ENCODE peak calls at places on chromosomes 2 and 18, in ten cellular contexts. One of them, this sample, is unnamed.

GRCh38 chr2:112075490-112076260 is 20.6 kb downstream of the TMEM87B start:
- DNase-seq in tibial nerve: no peak
- DNase-seq in A549: no peak
- DNase-seq in SK-N-SH: no peak
- DNase-seq in transverse colon: no peak
- DNase-seq in ovary: no peak
- DNase-seq in K562: no peak
- DNase-seq in sigmoid colon: no peak
- DNase-seq in HepG2: no peak
- DNase-seq in H1: no peak
- DNase-seq in this sample: no peak

GRCh38 chr2:240125749-240126148 is 10.4 kb downstream of the COPS9 start:
- DNase-seq in tibial nerve: no peak
- DNase-seq in A549: no peak
- DNase-seq in SK-N-SH: no peak
- DNase-seq in transverse colon: no peak
- DNase-seq in ovary: peak; percentile 9
- DNase-seq in K562: no peak
- DNase-seq in sigmoid colon: no peak
- DNase-seq in HepG2: no peak
- DNase-seq in H1: no peak
- DNase-seq in this sample: peak; percentile 8

GRCh38 chr2:38626326-38627031 is 23.8 kb upstream of the HNRNPLL start:
- DNase-seq in tibial nerve: no peak
- DNase-seq in A549: no peak
- DNase-seq in SK-N-SH: no peak
- DNase-seq in transverse colon: no peak
- DNase-seq in ovary: no peak
- DNase-seq in K562: no peak
- DNase-seq in sigmoid colon: no peak
- DNase-seq in HepG2: no peak
- DNase-seq in H1: no peak
- DNase-seq in this sample: no peak

GRCh38 chr2:217105733-217106649 is 246.1 kb upstream of the TNP1 start:
- DNase-seq in tibial nerve: no peak
- DNase-seq in A549: peak; percentile 43
- DNase-seq in SK-N-SH: no peak
- DNase-seq in transverse colon: no peak
- DNase-seq in ovary: no peak
- DNase-seq in K562: peak; percentile 18
- DNase-seq in sigmoid colon: no peak
- DNase-seq in HepG2: no peak
- DNase-seq in H1: no peak
- DNase-seq in this sample: no peak

GRCh38 chr18:7617738-7618422 is 50.8 kb downstream of the PTPRM start:
- DNase-seq in tibial nerve: peak; percentile 65
- DNase-seq in A549: no peak
- DNase-seq in SK-N-SH: no peak
- DNase-seq in transverse colon: peak; percentile 41
- DNase-seq in ovary: no peak
- DNase-seq in K562: no peak
- DNase-seq in sigmoid colon: peak; percentile 82
- DNase-seq in HepG2: no peak
- DNase-seq in H1: no peak
- DNase-seq in this sample: peak; percentile 78

GRCh38 chr2:163737563-163737962 is 1.8 kb upstream of the FIGN start:
- DNase-seq in tibial nerve: no peak
- DNase-seq in A549: no peak
- DNase-seq in SK-N-SH: no peak
- DNase-seq in transverse colon: no peak
- DNase-seq in ovary: no peak
- DNase-seq in K562: no peak
- DNase-seq in sigmoid colon: no peak
- DNase-seq in HepG2: no peak
- DNase-seq in H1: no peak
- DNase-seq in this sample: no peak

GRCh38 chr2:207939342-207940108 is 85.8 kb downstream of the PLEKHM3 start:
- DNase-seq in tibial nerve: no peak
- DNase-seq in A549: no peak
- DNase-seq in SK-N-SH: no peak
- DNase-seq in transverse colon: peak; percentile 78
- DNase-seq in ovary: no peak
- DNase-seq in K562: no peak
- DNase-seq in sigmoid colon: no peak
- DNase-seq in HepG2: no peak
- DNase-seq in H1: no peak
- DNase-seq in this sample: no peak

GRCh38 chr18:13703899-13704298 is 22.5 kb downstream of the FAM210A start:
- DNase-seq in tibial nerve: no peak
- DNase-seq in A549: no peak
- DNase-seq in SK-N-SH: no peak
- DNase-seq in transverse colon: no peak
- DNase-seq in ovary: no peak
- DNase-seq in K562: no peak
- DNase-seq in sigmoid colon: no peak
- DNase-seq in HepG2: peak; percentile 13
- DNase-seq in H1: no peak
- DNase-seq in this sample: no peak

GRCh38 chr18:59736061-59736460 is 38.8 kb upstream of the CCBE1 start:
- DNase-seq in tibial nerve: no peak
- DNase-seq in A549: no peak
- DNase-seq in SK-N-SH: no peak
- DNase-seq in transverse colon: no peak
- DNase-seq in ovary: no peak
- DNase-seq in K562: no peak
- DNase-seq in sigmoid colon: no peak
- DNase-seq in HepG2: no peak
- DNase-seq in H1: no peak
- DNase-seq in this sample: no peak

GRCh38 chr18:39053569-39053968 is 1488.0 kb upstream of the CELF4 start:
- DNase-seq in tibial nerve: no peak
- DNase-seq in A549: no peak
- DNase-seq in SK-N-SH: peak; percentile 13
- DNase-seq in transverse colon: no peak
- DNase-seq in ovary: no peak
- DNase-seq in K562: no peak
- DNase-seq in sigmoid colon: no peak
- DNase-seq in HepG2: no peak
- DNase-seq in H1: no peak
- DNase-seq in this sample: no peak

GRCh38 chr18:75977069-75977468 is 518.0 kb downstream of the ZNF516 start:
- DNase-seq in tibial nerve: no peak
- DNase-seq in A549: no peak
- DNase-seq in SK-N-SH: no peak
- DNase-seq in transverse colon: no peak
- DNase-seq in ovary: no peak
- DNase-seq in K562: no peak
- DNase-seq in sigmoid colon: no peak
- DNase-seq in HepG2: no peak
- DNase-seq in H1: no peak
- DNase-seq in this sample: no peak

GRCh38 chr18:34117319-34117718 is 107.4 kb downstream of the NOL4 start:
- DNase-seq in tibial nerve: no peak
- DNase-seq in A549: no peak
- DNase-seq in SK-N-SH: peak; percentile 36
- DNase-seq in transverse colon: no peak
- DNase-seq in ovary: no peak
- DNase-seq in K562: no peak
- DNase-seq in sigmoid colon: no peak
- DNase-seq in HepG2: no peak
- DNase-seq in H1: no peak
- DNase-seq in this sample: no peak

GRCh38 chr2:209368924-209369323 is 54.9 kb upstream of the MAP2 start:
- DNase-seq in tibial nerve: no peak
- DNase-seq in A549: peak; percentile 39
- DNase-seq in SK-N-SH: no peak
- DNase-seq in transverse colon: peak; percentile 48
- DNase-seq in ovary: no peak
- DNase-seq in K562: no peak
- DNase-seq in sigmoid colon: no peak
- DNase-seq in HepG2: peak; percentile 54
- DNase-seq in H1: no peak
- DNase-seq in this sample: peak; percentile 74

GRCh38 chr18:31686572-31686971 is 2.2 kb upstream of the B4GALT6 start:
- DNase-seq in tibial nerve: no peak
- DNase-seq in A549: no peak
- DNase-seq in SK-N-SH: no peak
- DNase-seq in transverse colon: no peak
- DNase-seq in ovary: no peak
- DNase-seq in K562: no peak
- DNase-seq in sigmoid colon: no peak
- DNase-seq in HepG2: no peak
- DNase-seq in H1: no peak
- DNase-seq in this sample: no peak

GRCh38 chr2:119649364-119649917 is 29.6 kb upstream of the TMEM177 start:
- DNase-seq in tibial nerve: no peak
- DNase-seq in A549: no peak
- DNase-seq in SK-N-SH: no peak
- DNase-seq in transverse colon: no peak
- DNase-seq in ovary: no peak
- DNase-seq in K562: no peak
- DNase-seq in sigmoid colon: no peak
- DNase-seq in HepG2: no peak
- DNase-seq in H1: no peak
- DNase-seq in this sample: no peak

GRCh38 chr2:143524001-143524608 is 394.9 kb downstream of the ARHGAP15 start:
- DNase-seq in tibial nerve: no peak
- DNase-seq in A549: no peak
- DNase-seq in SK-N-SH: no peak
- DNase-seq in transverse colon: no peak
- DNase-seq in ovary: no peak
- DNase-seq in K562: no peak
- DNase-seq in sigmoid colon: no peak
- DNase-seq in HepG2: no peak
- DNase-seq in H1: no peak
- DNase-seq in this sample: no peak

GRCh38 chr18:3924455-3924854 is 474.5 kb downstream of the TGIF1 start:
- DNase-seq in tibial nerve: no peak
- DNase-seq in A549: no peak
- DNase-seq in SK-N-SH: no peak
- DNase-seq in transverse colon: no peak
- DNase-seq in ovary: no peak
- DNase-seq in K562: no peak
- DNase-seq in sigmoid colon: no peak
- DNase-seq in HepG2: no peak
- DNase-seq in H1: no peak
- DNase-seq in this sample: no peak

GRCh38 chr18:76689646-76690264 is 132.6 kb upstream of the ZNF236 start:
- DNase-seq in tibial nerve: no peak
- DNase-seq in A549: no peak
- DNase-seq in SK-N-SH: no peak
- DNase-seq in transverse colon: no peak
- DNase-seq in ovary: no peak
- DNase-seq in K562: no peak
- DNase-seq in sigmoid colon: peak; percentile 4
- DNase-seq in HepG2: no peak
- DNase-seq in H1: no peak
- DNase-seq in this sample: no peak

GRCh38 chr2:237508361-237508760 is 21.3 kb downstream of the MLPH start:
- DNase-seq in tibial nerve: no peak
- DNase-seq in A549: no peak
- DNase-seq in SK-N-SH: no peak
- DNase-seq in transverse colon: no peak
- DNase-seq in ovary: no peak
- DNase-seq in K562: no peak
- DNase-seq in sigmoid colon: no peak
- DNase-seq in HepG2: no peak
- DNase-seq in H1: no peak
- DNase-seq in this sample: no peak
- H3K27ac ChIP-seq in tibial nerve: no peak overlapping the region
- H3K27ac ChIP-seq in A549: peak overlapping the region; percentile 98
- H3K27ac ChIP-seq in SK-N-SH: no peak overlapping the region
- H3K27ac ChIP-seq in transverse colon: no peak overlapping the region
- H3K27ac ChIP-seq in ovary: no peak overlapping the region
- H3K27ac ChIP-seq in K562: no peak overlapping the region
- H3K27ac ChIP-seq in sigmoid colon: no peak overlapping the region
- H3K27ac ChIP-seq in HepG2: no peak overlapping the region
- H3K27ac ChIP-seq in H1: no peak overlapping the region
- H3K27ac ChIP-seq in this sample: peak overlapping the region; percentile 62

GRCh38 chr2:43210467-43211303 is 15.7 kb downstream of the ZFP36L2 start:
- DNase-seq in tibial nerve: peak; percentile 65
- DNase-seq in A549: no peak
- DNase-seq in SK-N-SH: no peak
- DNase-seq in transverse colon: peak; percentile 68
- DNase-seq in ovary: peak; percentile 88
- DNase-seq in K562: peak; percentile 56
- DNase-seq in sigmoid colon: peak; percentile 82
- DNase-seq in HepG2: peak; percentile 72
- DNase-seq in H1: no peak
- DNase-seq in this sample: peak; percentile 70
- TF ChIP-seq EP300 in tibial nerve: no peak
- TF ChIP-seq EP300 in A549: no peak
- TF ChIP-seq EP300 in SK-N-SH: no peak
- TF ChIP-seq EP300 in transverse colon: no peak
- TF ChIP-seq EP300 in ovary: no peak
- TF ChIP-seq EP300 in K562: peak; percentile 51
- TF ChIP-seq EP300 in sigmoid colon: no peak
- TF ChIP-seq EP300 in HepG2: no peak
- TF ChIP-seq EP300 in H1: no peak
- TF ChIP-seq EP300 in this sample: no peak

DNA sequence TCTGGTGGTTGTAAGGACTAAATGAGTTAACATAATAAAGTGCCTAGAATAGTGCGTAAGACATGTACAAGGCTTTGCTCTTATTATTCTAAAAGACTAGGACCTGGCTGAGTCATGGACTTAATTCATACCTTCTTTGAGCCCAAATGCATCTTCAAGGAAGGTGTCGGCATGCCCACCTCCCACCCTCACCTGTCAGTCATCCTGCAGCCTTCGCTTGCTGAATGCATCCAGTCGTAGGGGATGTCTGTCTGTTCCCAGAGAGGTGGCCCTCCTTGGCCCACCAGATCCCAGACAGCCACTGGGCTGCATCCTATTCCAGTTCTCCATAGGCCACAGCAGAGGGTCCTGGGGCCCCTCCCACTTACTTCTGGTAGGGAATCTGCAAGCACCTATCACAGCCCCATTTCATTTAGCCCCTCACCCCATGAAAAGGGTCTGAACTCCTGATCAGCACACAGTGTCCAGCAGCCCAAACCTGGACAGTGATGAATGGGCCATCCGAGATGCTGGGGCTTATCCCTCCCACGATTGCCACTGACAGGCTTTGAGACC is 100.9 kb downstream of the KLHL29 start:
- DNase-seq in tibial nerve: no peak
- DNase-seq in A549: no peak
- DNase-seq in SK-N-SH: no peak
- DNase-seq in transverse colon: no peak
- DNase-seq in ovary: no peak
- DNase-seq in K562: no peak
- DNase-seq in sigmoid colon: no peak
- DNase-seq in HepG2: no peak
- DNase-seq in H1: no peak
- DNase-seq in this sample: no peak
- H3K27ac ChIP-seq in tibial nerve: no peak overlapping the region
- H3K27ac ChIP-seq in A549: no peak overlapping the region
- H3K27ac ChIP-seq in SK-N-SH: no peak overlapping the region
- H3K27ac ChIP-seq in transverse colon: no peak overlapping the region
- H3K27ac ChIP-seq in ovary: no peak overlapping the region
- H3K27ac ChIP-seq in K562: no peak overlapping the region
- H3K27ac ChIP-seq in sigmoid colon: no peak overlapping the region
- H3K27ac ChIP-seq in HepG2: no peak overlapping the region
- H3K27ac ChIP-seq in H1: no peak overlapping the region
- H3K27ac ChIP-seq in this sample: no peak overlapping the region

GRCh38 chr2:10721344-10722251 is at the start of gene ATP6V1C2:
- DNase-seq in tibial nerve: no peak
- DNase-seq in A549: peak; percentile 40
- DNase-seq in SK-N-SH: peak; percentile 90
- DNase-seq in transverse colon: peak; percentile 78
- DNase-seq in ovary: no peak
- DNase-seq in K562: peak; percentile 28
- DNase-seq in sigmoid colon: no peak
- DNase-seq in HepG2: no peak
- DNase-seq in H1: no peak
- DNase-seq in this sample: peak; percentile 78
- TF ChIP-seq EP300 in tibial nerve: no peak
- TF ChIP-seq EP300 in A549: no peak
- TF ChIP-seq EP300 in SK-N-SH: no peak
- TF ChIP-seq EP300 in transverse colon: no peak
- TF ChIP-seq EP300 in ovary: no peak
- TF ChIP-seq EP300 in K562: no peak
- TF ChIP-seq EP300 in sigmoid colon: no peak
- TF ChIP-seq EP300 in HepG2: no peak
- TF ChIP-seq EP300 in H1: no peak
- TF ChIP-seq EP300 in this sample: no peak